ENCODE peak calls at places on chromosomes 5 and 9, in six cellular contexts. One of them, this sample, is unnamed.

GRCh38 chr9:135877776-135878527 is 29.4 kb downstream of the CAMSAP1 start:
- DNase-seq in uterus: no peak
- DNase-seq in lung: no peak
- DNase-seq in kidney: no peak
- DNase-seq in sigmoid colon: no peak
- DNase-seq in OCI-LY7: no peak
- DNase-seq in this sample: peak; percentile 15

GRCh38 chr9:95131023-95131943 is 186.2 kb downstream of the FANCC start:
- DNase-seq in OCI-LY7: peak; percentile 47
- DNase-seq in uterus: peak; percentile 76
- DNase-seq in kidney: no peak
- DNase-seq in sigmoid colon: peak; percentile 84
- DNase-seq in lung: peak; percentile 67
- DNase-seq in this sample: peak; percentile 82

GRCh38 chr5:116546033-116546742 is 28.4 kb downstream of the SEMA6A start:
- DNase-seq in lung: no peak
- DNase-seq in kidney: no peak
- DNase-seq in OCI-LY7: no peak
- DNase-seq in sigmoid colon: no peak
- DNase-seq in uterus: no peak
- DNase-seq in this sample: peak; percentile 91

GRCh38 chr9:91843623-91844111 is 106.4 kb downstream of the ROR2 start:
- DNase-seq in OCI-LY7: no peak
- DNase-seq in lung: no peak
- DNase-seq in kidney: no peak
- DNase-seq in uterus: peak; percentile 63
- DNase-seq in sigmoid colon: peak; percentile 82
- DNase-seq in this sample: no peak

GRCh38 chr5:9513825-9514224 is 32.0 kb downstream of the SEMA5A start:
- DNase-seq in lung: no peak
- DNase-seq in sigmoid colon: no peak
- DNase-seq in OCI-LY7: no peak
- DNase-seq in uterus: no peak
- DNase-seq in kidney: no peak
- DNase-seq in this sample: no peak

GRCh38 chr5:160198886-160199409 is 30.4 kb upstream of the FABP6 start:
- DNase-seq in OCI-LY7: no peak
- DNase-seq in lung: no peak
- DNase-seq in uterus: no peak
- DNase-seq in sigmoid colon: no peak
- DNase-seq in kidney: no peak
- DNase-seq in this sample: no peak

GRCh38 chr5:128905225-128906110 is 59.8 kb upstream of the SLC27A6 start:
- DNase-seq in sigmoid colon: no peak
- DNase-seq in lung: no peak
- DNase-seq in kidney: no peak
- DNase-seq in OCI-LY7: peak; percentile 51
- DNase-seq in uterus: peak; percentile 18
- DNase-seq in this sample: peak; percentile 30

GRCh38 chr5:168096525-168096924 is 194.9 kb upstream of the WWC1 start:
- DNase-seq in uterus: no peak
- DNase-seq in kidney: no peak
- DNase-seq in OCI-LY7: no peak
- DNase-seq in sigmoid colon: no peak
- DNase-seq in lung: no peak
- DNase-seq in this sample: no peak

GRCh38 chr5:79107020-79107796 is 4.4 kb upstream of the BHMT start:
- DNase-seq in sigmoid colon: no peak
- DNase-seq in kidney: no peak
- DNase-seq in OCI-LY7: no peak
- DNase-seq in lung: no peak
- DNase-seq in uterus: no peak
- DNase-seq in this sample: no peak

GRCh38 chr5:81209869-81210268 is 23.3 kb upstream of the CKMT2 start:
- DNase-seq in uterus: no peak
- DNase-seq in OCI-LY7: no peak
- DNase-seq in lung: no peak
- DNase-seq in kidney: no peak
- DNase-seq in sigmoid colon: no peak
- DNase-seq in this sample: no peak

GRCh38 chr9:26169684-26170083 is 491.4 kb upstream of the TUSC1 start:
- DNase-seq in sigmoid colon: no peak
- DNase-seq in kidney: no peak
- DNase-seq in lung: no peak
- DNase-seq in uterus: no peak
- DNase-seq in OCI-LY7: no peak
- DNase-seq in this sample: no peak

GRCh38 chr9:9275656-9276055 is 1337.1 kb downstream of the PTPRD start:
- DNase-seq in sigmoid colon: no peak
- DNase-seq in OCI-LY7: no peak
- DNase-seq in kidney: no peak
- DNase-seq in lung: no peak
- DNase-seq in uterus: no peak
- DNase-seq in this sample: no peak

GRCh38 chr5:119411291-119411934 is 40.9 kb upstream of the HSD17B4 start:
- DNase-seq in lung: no peak
- DNase-seq in OCI-LY7: peak; percentile 35
- DNase-seq in kidney: no peak
- DNase-seq in sigmoid colon: no peak
- DNase-seq in uterus: no peak
- DNase-seq in this sample: no peak

GRCh38 chr5:52856564-52856963 is 68.8 kb downstream of the ITGA1 start:
- DNase-seq in uterus: no peak
- DNase-seq in lung: no peak
- DNase-seq in kidney: no peak
- DNase-seq in OCI-LY7: no peak
- DNase-seq in sigmoid colon: no peak
- DNase-seq in this sample: no peak

GRCh38 chr5:72077390-72077789 is 29.9 kb upstream of the MAP1B start:
- DNase-seq in OCI-LY7: no peak
- DNase-seq in uterus: no peak
- DNase-seq in kidney: no peak
- DNase-seq in lung: no peak
- DNase-seq in sigmoid colon: no peak
- DNase-seq in this sample: no peak

GRCh38 chr9:132312873-132313272 is 41.9 kb downstream of the SETX start:
- DNase-seq in kidney: no peak
- DNase-seq in uterus: no peak
- DNase-seq in sigmoid colon: no peak
- DNase-seq in OCI-LY7: no peak
- DNase-seq in lung: no peak
- DNase-seq in this sample: no peak

GRCh38 chr5:51872144-51872543 is 488.9 kb downstream of the ISL1 start:
- DNase-seq in OCI-LY7: no peak
- DNase-seq in sigmoid colon: no peak
- DNase-seq in lung: no peak
- DNase-seq in uterus: no peak
- DNase-seq in kidney: no peak
- DNase-seq in this sample: no peak

GRCh38 chr5:148186248-148187003 is 16.4 kb upstream of the SPINK6 start:
- DNase-seq in uterus: no peak
- DNase-seq in lung: no peak
- DNase-seq in kidney: no peak
- DNase-seq in OCI-LY7: no peak
- DNase-seq in sigmoid colon: no peak
- DNase-seq in this sample: no peak

GRCh38 chr5:169595172-169595820 is 11.7 kb downstream of the SPDL1 start:
- DNase-seq in uterus: no peak
- DNase-seq in sigmoid colon: no peak
- DNase-seq in kidney: no peak
- DNase-seq in lung: no peak
- DNase-seq in OCI-LY7: no peak
- DNase-seq in this sample: no peak

GRCh38 chr9:121023064-121023463 is 27.0 kb downstream of the C5 start:
- DNase-seq in sigmoid colon: no peak
- DNase-seq in OCI-LY7: peak; percentile 20
- DNase-seq in kidney: no peak
- DNase-seq in lung: no peak
- DNase-seq in uterus: no peak
- DNase-seq in this sample: no peak

GRCh38 chr5:142961435-142962171 is 191.4 kb downstream of the ARHGAP26 start:
- DNase-seq in OCI-LY7: no peak
- DNase-seq in lung: no peak
- DNase-seq in sigmoid colon: no peak
- DNase-seq in kidney: no peak
- DNase-seq in uterus: no peak
- DNase-seq in this sample: no peak
- H3K4me3 ChIP-seq in OCI-LY7: no peak overlapping the region
- H3K4me3 ChIP-seq in lung: no peak overlapping the region
- H3K4me3 ChIP-seq in sigmoid colon: no peak overlapping the region
- H3K4me3 ChIP-seq in kidney: peak overlapping the region; percentile 29
- H3K4me3 ChIP-seq in uterus: no peak overlapping the region
- H3K4me3 ChIP-seq in this sample: no peak overlapping the region

DNA sequence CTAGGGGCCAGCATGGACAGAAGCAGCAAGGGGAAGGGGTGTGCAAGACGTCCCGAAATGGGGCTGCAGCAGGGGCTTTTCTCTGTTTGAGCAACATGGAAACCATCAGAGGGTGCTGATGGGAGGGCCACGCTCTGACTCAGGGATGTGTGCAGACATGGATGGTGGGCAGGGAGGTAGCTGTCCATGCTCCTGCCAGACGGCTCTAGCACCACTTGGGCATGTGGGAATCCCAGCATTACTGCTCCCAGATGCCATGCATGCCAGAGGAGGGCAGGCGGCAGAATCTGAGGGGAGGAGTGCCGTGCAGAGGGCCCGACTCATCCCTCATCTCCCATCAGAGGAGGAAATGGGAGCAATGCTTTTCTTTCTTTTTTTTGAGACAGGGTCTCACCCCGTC is 45.6 kb upstream of the SLC25A51 start:
- DNase-seq in kidney: no peak
- DNase-seq in lung: no peak
- DNase-seq in uterus: no peak
- DNase-seq in OCI-LY7: no peak
- DNase-seq in sigmoid colon: no peak
- DNase-seq in this sample: no peak
- H3K27ac ChIP-seq in kidney: no peak overlapping the region
- H3K27ac ChIP-seq in lung: no peak overlapping the region
- H3K27ac ChIP-seq in uterus: no peak overlapping the region
- H3K27ac ChIP-seq in OCI-LY7: no peak overlapping the region
- H3K27ac ChIP-seq in sigmoid colon: no peak overlapping the region
- H3K27ac ChIP-seq in this sample: no peak overlapping the region

GRCh38 chr5:86008293-86008692 is 609.4 kb upstream of the COX7C start:
- DNase-seq in OCI-LY7: no peak
- DNase-seq in lung: no peak
- DNase-seq in kidney: no peak
- DNase-seq in uterus: no peak
- DNase-seq in sigmoid colon: no peak
- DNase-seq in this sample: no peak
- H3K4me3 ChIP-seq in OCI-LY7: no peak overlapping the region
- H3K4me3 ChIP-seq in lung: no peak overlapping the region
- H3K4me3 ChIP-seq in kidney: no peak overlapping the region
- H3K4me3 ChIP-seq in uterus: no peak overlapping the region
- H3K4me3 ChIP-seq in sigmoid colon: no peak overlapping the region
- H3K4me3 ChIP-seq in this sample: no peak overlapping the region

DNA sequence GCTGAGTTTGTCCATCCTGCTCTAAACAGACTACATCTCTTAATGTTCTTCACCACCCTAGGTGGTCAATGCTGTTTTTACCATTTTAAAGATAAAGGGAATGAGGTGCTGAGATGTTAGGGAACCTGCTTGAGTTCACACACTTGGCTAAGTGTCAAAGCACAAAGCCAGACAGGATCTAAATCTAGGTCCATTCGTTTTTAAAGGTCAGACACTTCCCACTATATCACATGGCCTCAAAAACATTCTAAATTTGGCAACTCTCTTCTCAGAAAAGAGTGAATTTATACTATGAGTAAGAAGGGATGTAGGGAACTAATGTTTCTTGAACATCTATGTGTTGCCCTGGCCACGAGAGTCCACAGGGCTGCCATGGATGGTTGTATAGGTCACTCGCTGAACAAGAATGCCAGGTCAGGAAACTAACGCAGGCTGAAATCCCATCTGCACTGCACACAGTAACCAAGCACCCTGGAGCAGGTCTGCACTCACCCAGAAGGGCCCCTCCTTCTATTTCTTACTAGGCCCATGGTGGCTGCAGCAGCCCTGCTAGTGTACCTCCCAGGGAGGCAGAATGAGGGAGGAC is 213.0 kb downstream of the SPOCK1 start:
- DNase-seq in uterus: no peak
- DNase-seq in kidney: no peak
- DNase-seq in lung: no peak
- DNase-seq in sigmoid colon: no peak
- DNase-seq in OCI-LY7: no peak
- DNase-seq in this sample: no peak
- H3K27ac ChIP-seq in uterus: no peak overlapping the region
- H3K27ac ChIP-seq in kidney: no peak overlapping the region
- H3K27ac ChIP-seq in lung: no peak overlapping the region
- H3K27ac ChIP-seq in sigmoid colon: no peak overlapping the region
- H3K27ac ChIP-seq in OCI-LY7: no peak overlapping the region
- H3K27ac ChIP-seq in this sample: no peak overlapping the region

DNA sequence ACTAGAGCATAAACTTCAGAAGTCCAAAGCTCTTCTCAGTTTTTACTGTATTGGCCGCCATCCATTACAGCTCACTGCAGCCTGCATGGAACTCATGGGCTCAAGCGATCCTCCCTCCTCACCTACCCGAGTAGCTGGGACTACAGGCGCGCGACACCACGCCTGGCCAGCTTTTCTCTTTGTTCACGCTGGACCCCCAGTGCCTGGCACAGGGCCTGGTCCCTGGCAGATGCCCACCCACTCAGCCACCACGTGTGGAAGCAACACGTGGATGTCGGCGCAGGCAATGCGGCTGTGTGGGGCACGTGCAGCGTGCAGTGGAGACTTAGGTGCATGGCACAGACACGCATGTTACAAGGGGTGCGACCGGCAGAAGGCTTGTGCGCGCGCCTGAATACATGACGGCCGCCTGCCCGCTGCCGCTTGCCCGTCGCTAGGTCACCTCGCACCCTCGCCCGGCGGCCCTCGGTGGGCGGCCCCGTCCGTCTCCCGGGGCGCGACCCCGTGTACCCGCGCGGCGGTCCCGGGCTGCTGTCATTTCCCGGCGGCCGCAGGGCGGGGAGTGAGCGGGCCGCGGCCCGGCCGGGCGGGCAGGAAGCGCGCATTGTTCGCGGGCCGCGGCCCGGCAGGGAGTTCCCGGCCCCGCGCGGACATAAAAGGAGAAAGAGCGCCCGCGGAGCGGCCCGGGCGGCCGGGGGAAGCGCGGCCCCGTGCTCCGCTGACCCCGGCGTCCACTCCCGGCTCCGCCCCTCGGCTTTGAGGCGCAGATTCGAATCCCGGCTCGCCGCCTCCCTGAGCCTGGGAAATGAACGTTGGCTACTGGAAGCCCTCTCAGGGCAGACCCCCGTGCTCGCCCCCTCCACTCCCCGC is 24.1 kb upstream of the PTGS1 start:
- DNase-seq in sigmoid colon: peak; percentile 79
- DNase-seq in uterus: peak; percentile 39
- DNase-seq in OCI-LY7: no peak
- DNase-seq in lung: peak; percentile 41
- DNase-seq in kidney: peak; percentile 85
- DNase-seq in this sample: peak; percentile 42
- H3K4me3 ChIP-seq in sigmoid colon: peak overlapping the region; percentile 29
- H3K4me3 ChIP-seq in uterus: peak overlapping the region; percentile 27
- H3K4me3 ChIP-seq in OCI-LY7: no peak overlapping the region
- H3K4me3 ChIP-seq in lung: no peak overlapping the region
- H3K4me3 ChIP-seq in kidney: peak overlapping the region; percentile 48
- H3K4me3 ChIP-seq in this sample: peak overlapping the region; percentile 40

GRCh38 chr5:91329273-91329672 is 53.8 kb downstream of the ARRDC3 start:
- DNase-seq in kidney: no peak
- DNase-seq in lung: no peak
- DNase-seq in sigmoid colon: no peak
- DNase-seq in uterus: no peak
- DNase-seq in OCI-LY7: no peak
- DNase-seq in this sample: no peak
- H3K27ac ChIP-seq in kidney: no peak overlapping the region
- H3K27ac ChIP-seq in lung: no peak overlapping the region
- H3K27ac ChIP-seq in sigmoid colon: no peak overlapping the region
- H3K27ac ChIP-seq in uterus: no peak overlapping the region
- H3K27ac ChIP-seq in OCI-LY7: no peak overlapping the region
- H3K27ac ChIP-seq in this sample: no peak overlapping the region

This sample was measured in colonic mucosa.